ENCODE peak calls at places on chromosomes 13 and 19, in four cellular contexts. One of them, this sample, is unnamed.

GRCh38 chr19:5695649-5696195 is 5.6 kb downstream of the RPL36 start:
- DNase-seq in NT2/D1: no peak
- DNase-seq in GM04504: no peak
- DNase-seq in mesenteric fat pad: peak; percentile 86
- DNase-seq in this sample: no peak

GRCh38 chr13:54975676-54976075 is 1947.1 kb downstream of the OLFM4 start:
- DNase-seq in GM04504: no peak
- DNase-seq in mesenteric fat pad: no peak
- DNase-seq in NT2/D1: no peak
- DNase-seq in this sample: no peak

GRCh38 chr19:33683881-33684549 is 62.3 kb downstream of the CHST8 start:
- DNase-seq in NT2/D1: peak; percentile 5
- DNase-seq in mesenteric fat pad: no peak
- DNase-seq in GM04504: peak; percentile 11
- DNase-seq in this sample: no peak

GRCh38 chr19:35942235-35942634 is 6.1 kb downstream of the LRFN3 start:
- DNase-seq in NT2/D1: no peak
- DNase-seq in GM04504: no peak
- DNase-seq in mesenteric fat pad: no peak
- DNase-seq in this sample: no peak

GRCh38 chr13:107900775-107901174 is 314.6 kb downstream of the LIG4 start:
- DNase-seq in GM04504: no peak
- DNase-seq in mesenteric fat pad: no peak
- DNase-seq in NT2/D1: no peak
- DNase-seq in this sample: no peak

GRCh38 chr19:46719629-46720515 is 3.0 kb upstream of the PRKD2 start:
- DNase-seq in NT2/D1: no peak
- DNase-seq in mesenteric fat pad: no peak
- DNase-seq in GM04504: no peak
- DNase-seq in this sample: no peak

GRCh38 chr13:51101636-51102218 is 9.3 kb downstream of the C13orf42 start:
- DNase-seq in mesenteric fat pad: no peak
- DNase-seq in NT2/D1: no peak
- DNase-seq in GM04504: no peak
- DNase-seq in this sample: no peak

GRCh38 chr19:5319516-5319915 is 21.1 kb downstream of the PTPRS start:
- DNase-seq in NT2/D1: no peak
- DNase-seq in mesenteric fat pad: no peak
- DNase-seq in GM04504: no peak
- DNase-seq in this sample: no peak

GRCh38 chr13:47216176-47216822 is 319.4 kb upstream of the HTR2A start:
- DNase-seq in GM04504: no peak
- DNase-seq in NT2/D1: no peak
- DNase-seq in mesenteric fat pad: no peak
- DNase-seq in this sample: no peak

GRCh38 chr19:18590273-18591272 is 2.0 kb downstream of the REX1BD start:
- DNase-seq in mesenteric fat pad: no peak
- DNase-seq in NT2/D1: peak; percentile 89
- DNase-seq in GM04504: no peak
- DNase-seq in this sample: no peak

GRCh38 chr19:44732235-44733014 is 16.1 kb upstream of the BCL3 start:
- DNase-seq in GM04504: no peak
- DNase-seq in NT2/D1: no peak
- DNase-seq in mesenteric fat pad: no peak
- DNase-seq in this sample: no peak

GRCh38 chr19:703651-704446 is 4.9 kb upstream of the PALM start:
- DNase-seq in GM04504: no peak
- DNase-seq in mesenteric fat pad: peak; percentile 94
- DNase-seq in NT2/D1: peak; percentile 83
- DNase-seq in this sample: no peak

GRCh38 chr19:29084266-29084665 is 128.7 kb downstream of the UQCRFS1 start:
- DNase-seq in NT2/D1: no peak
- DNase-seq in mesenteric fat pad: peak; percentile 51
- DNase-seq in GM04504: peak; percentile 2
- DNase-seq in this sample: no peak

GRCh38 chr13:95191821-95192220 is 109.4 kb downstream of the ABCC4 start:
- DNase-seq in mesenteric fat pad: no peak
- DNase-seq in NT2/D1: peak; percentile 81
- DNase-seq in GM04504: peak; percentile 47
- DNase-seq in this sample: no peak

GRCh38 chr13:64482373-64482772 is 2747.8 kb downstream of the PCDH9 start:
- DNase-seq in NT2/D1: no peak
- DNase-seq in GM04504: no peak
- DNase-seq in mesenteric fat pad: no peak
- DNase-seq in this sample: no peak

GRCh38 chr19:18796239-18796638 is 5.1 kb upstream of the COMP start:
- DNase-seq in GM04504: no peak
- DNase-seq in mesenteric fat pad: no peak
- DNase-seq in NT2/D1: no peak
- DNase-seq in this sample: no peak

GRCh38 chr13:91450913-91451312 is 52.5 kb downstream of the GPC5 start:
- DNase-seq in GM04504: no peak
- DNase-seq in NT2/D1: no peak
- DNase-seq in mesenteric fat pad: no peak
- DNase-seq in this sample: no peak

GRCh38 chr13:112165712-112166111 is 98.8 kb downstream of the SOX1 start:
- DNase-seq in NT2/D1: no peak
- DNase-seq in mesenteric fat pad: no peak
- DNase-seq in GM04504: no peak
- DNase-seq in this sample: no peak

GRCh38 chr13:34931572-34931971 is 10.5 kb upstream of the NBEA start:
- DNase-seq in NT2/D1: no peak
- DNase-seq in GM04504: no peak
- DNase-seq in mesenteric fat pad: no peak
- DNase-seq in this sample: no peak

GRCh38 chr13:102035969-102036368 is 365.9 kb downstream of the FGF14 start:
- DNase-seq in mesenteric fat pad: no peak
- DNase-seq in GM04504: no peak
- DNase-seq in NT2/D1: no peak
- DNase-seq in this sample: no peak

GRCh38 chr19:47353307-47353712 is 4.2 kb downstream of the DHX34 start:
- DNase-seq in NT2/D1: no peak
- DNase-seq in GM04504: no peak
- DNase-seq in mesenteric fat pad: no peak
- DNase-seq in this sample: no peak

GRCh38 chr13:110306340-110306959 is 507 bp downstream of the COL4A1 start:
- DNase-seq in NT2/D1: no peak
- DNase-seq in GM04504: no peak
- DNase-seq in mesenteric fat pad: peak; percentile 89
- DNase-seq in this sample: no peak

GRCh38 chr19:41998246-41999020 is 4.4 kb upstream of the ATP1A3 start:
- DNase-seq in GM04504: no peak
- DNase-seq in mesenteric fat pad: no peak
- DNase-seq in NT2/D1: peak; percentile 33
- DNase-seq in this sample: no peak

GRCh38 chr19:677201-677600 is 1.0 kb downstream of the FSTL3 start:
- DNase-seq in GM04504: peak; percentile 58
- DNase-seq in mesenteric fat pad: no peak
- DNase-seq in NT2/D1: no peak
- DNase-seq in this sample: no peak

GRCh38 chr13:103557878-103558277 is 491.7 kb upstream of the SLC10A2 start:
- DNase-seq in GM04504: no peak
- DNase-seq in mesenteric fat pad: no peak
- DNase-seq in NT2/D1: no peak
- DNase-seq in this sample: no peak

GRCh38 chr13:100440756-100441421 is 147.7 kb downstream of the GGACT start:
- DNase-seq in NT2/D1: no peak
- DNase-seq in GM04504: no peak
- DNase-seq in mesenteric fat pad: no peak
- DNase-seq in this sample: no peak

GRCh38 chr13:96068729-96069128 is 15.5 kb upstream of the UGGT2 start:
- DNase-seq in GM04504: no peak
- DNase-seq in NT2/D1: no peak
- DNase-seq in mesenteric fat pad: no peak
- DNase-seq in this sample: no peak

GRCh38 chr13:109836629-109837607 is 50.5 kb upstream of the IRS2 start:
- DNase-seq in GM04504: no peak
- DNase-seq in mesenteric fat pad: no peak
- DNase-seq in NT2/D1: no peak
- DNase-seq in this sample: no peak

GRCh38 chr19:50896591-50897190 is 14.5 kb downstream of the KLK4 start:
- DNase-seq in NT2/D1: no peak
- DNase-seq in GM04504: peak; percentile 6
- DNase-seq in mesenteric fat pad: no peak
- DNase-seq in this sample: no peak

GRCh38 chr19:34135401-34135800 is 36.9 kb upstream of the LSM14A start:
- DNase-seq in GM04504: no peak
- DNase-seq in NT2/D1: no peak
- DNase-seq in mesenteric fat pad: no peak
- DNase-seq in this sample: no peak

GRCh38 chr13:52968074-52968700 is 60.4 kb upstream of the OLFM4 start:
- DNase-seq in NT2/D1: peak; percentile 74
- DNase-seq in GM04504: peak; percentile 34
- DNase-seq in mesenteric fat pad: no peak
- DNase-seq in this sample: peak; percentile 95

GRCh38 chr13:109387438-109387837 is 398.9 kb downstream of the IRS2 start:
- DNase-seq in mesenteric fat pad: no peak
- DNase-seq in GM04504: no peak
- DNase-seq in NT2/D1: no peak
- DNase-seq in this sample: no peak

GRCh38 chr13:36370108-36370429 is 23.9 kb upstream of the SPART start:
- DNase-seq in NT2/D1: no peak
- DNase-seq in mesenteric fat pad: no peak
- DNase-seq in GM04504: no peak
- DNase-seq in this sample: no peak